ENCODE peak calls at places on chromosomes 16 and 17, in seven cellular contexts. G is hepatocyte, X is neural progenitor cell, F is SK-N-SH, B is GM23248, H is MM.1S, M is GM23338. O is an unnamed sample.

GRCh38 chr16:71698491-71698890 is 26.0 kb downstream of the PHLPP2 start:
- DNase-seq in B (no peak), M (no peak), G (no peak), X (no peak), H (no peak), F (no peak), O (no peak)

GRCh38 chr16:89549007-89549700 is 11.3 kb upstream of the RPL13 start:
- DNase-seq in M (no peak), G (no peak), F (no peak), B (no peak), H (no peak), X (no peak), O (no peak)

GRCh38 chr16:10514369-10515055 is 65.9 kb downstream of the EMP2 start:
- DNase-seq in F (peak), M (peak), H (peak), X (peak), G (peak), B (peak), O (peak)

GRCh38 chr16:72927199-72928088 is 120.5 kb downstream of the ZFHX3 start:
- DNase-seq in F (peak), B (peak), X (no peak), G (no peak), H (no peak), M (no peak), O (peak)

GRCh38 chr16:31713945-31714898 is 159.4 kb upstream of the ZNF267 start:
- DNase-seq in G (no peak), H (no peak), B (peak), M (peak), X (peak), F (peak), O (no peak)

GRCh38 chr17:52790359-52790955 is 631.9 kb upstream of the CA10 start:
- DNase-seq in B (no peak), H (no peak), G (no peak), F (no peak), M (no peak), X (no peak), O (no peak)

GRCh38 chr17:35764123-35764991 is 3.7 kb downstream of the C17orf50 start:
- DNase-seq in F (peak), H (peak), M (peak), G (peak), B (peak), X (peak), O (peak)

GRCh38 chr16:50457979-50458461 is 89.2 kb upstream of the BRD7 start:
- DNase-seq in F (no peak), M (peak), X (no peak), H (no peak), B (no peak), G (no peak), O (no peak)

GRCh38 chr17:8038954-8039610 is at the start of gene ALOX15B:
- DNase-seq in G (peak), M (peak), B (no peak), X (no peak), F (no peak), H (no peak), O (no peak)

GRCh38 chr16:52741386-52741785 is 194.4 kb upstream of the TOX3 start:
- DNase-seq in M (peak), B (no peak), F (no peak), G (no peak), X (peak), H (no peak), O (no peak)

GRCh38 chr16:88616320-88616719 is 22.1 kb upstream of the IL17C start:
- DNase-seq in M (no peak), F (no peak), X (no peak), H (no peak), G (peak), B (no peak), O (no peak)

GRCh38 chr17:7704601-7705268 is at the start of gene EFNB3:
- DNase-seq in F (peak), B (peak), M (peak), G (peak), H (no peak), X (peak), O (peak)

GRCh38 chr17:41666336-41666680 is 22.4 kb upstream of the EIF1 start:
- DNase-seq in B (peak), H (peak), G (peak), F (peak), M (peak), X (peak), O (peak)

GRCh38 chr17:57045868-57046671 is 39.0 kb upstream of the AKAP1 start:
- DNase-seq in H (no peak), M (peak), G (no peak), X (no peak), B (peak), F (peak), O (no peak)

GRCh38 chr16:68469728-68470460 is 21.6 kb upstream of the SMPD3 start:
- DNase-seq in X (no peak), B (no peak), M (no peak), G (no peak), H (peak), F (no peak), O (no peak)

GRCh38 chr16:13376174-13376573 is 474.8 kb downstream of the SHISA9 start:
- DNase-seq in B (no peak), M (no peak), X (no peak), G (no peak), H (no peak), F (no peak), O (no peak)

GRCh38 chr17:40121191-40121885 is 433 bp upstream of the MSL1 start:
- DNase-seq in F (no peak), M (peak), B (peak), H (peak), X (peak), G (peak), O (peak)

GRCh38 chr16:85395207-85395912 is 217.8 kb upstream of the GSE1 start:
- DNase-seq in X (no peak), H (no peak), B (peak), F (peak), G (peak), M (no peak), O (peak)

GRCh38 chr16:24689128-24689527 is 40.3 kb upstream of the TNRC6A start:
- DNase-seq in X (peak), G (peak), M (peak), H (no peak), F (peak), B (peak), O (peak)

GRCh38 chr16:77406680-77407079 is 28.2 kb downstream of the ADAMTS18 start:
- DNase-seq in X (no peak), M (peak), H (no peak), G (no peak), F (no peak), B (peak), O (peak)

GRCh38 chr16:66270333-66270927 is 96.1 kb upstream of the CDH5 start:
- DNase-seq in M (peak), X (peak), B (peak), H (peak), F (peak), G (peak), O (peak)

GRCh38 chr17:32158870-32159585 is 16.7 kb downstream of the RHOT1 start:
- DNase-seq in M (no peak), B (no peak), F (no peak), G (no peak), H (no peak), X (no peak), O (no peak)

GRCh38 chr16:14501331-14502255 is 128.5 kb downstream of the PARN start:
- DNase-seq in M (peak), G (peak), F (peak), H (peak), X (peak), B (peak), O (peak)

GRCh38 chr16:22314661-22315626 is 17.7 kb downstream of the POLR3E start:
- DNase-seq in X (peak), H (no peak), B (no peak), F (no peak), G (no peak), M (no peak), O (no peak)

GRCh38 chr17:12078791-12079190 is 58.1 kb downstream of the MAP2K4 start:
- DNase-seq in H (no peak), X (no peak), F (no peak), G (no peak), M (no peak), B (peak), O (peak)

GRCh38 chr17:29760771-29761682 is 138.3 kb upstream of the CORO6 start:
- DNase-seq in H (peak), G (peak), F (peak), M (peak), X (peak), B (peak), O (peak)

GRCh38 chr17:4968916-4969550 is 1.4 kb upstream of the SPAG7 start:
- DNase-seq in G (peak), H (no peak), M (no peak), X (peak), F (peak), B (peak), O (peak)

GRCh38 chr17:4966844-4967538 is 626 bp downstream of the SPAG7 start:
- DNase-seq in B (peak), M (peak), X (peak), F (peak), G (peak), H (peak), O (peak)

GRCh38 chr17:4967539-4968165 is at the start of gene SPAG7:
- DNase-seq in F (peak), H (peak), G (peak), X (peak), B (peak), M (peak), O (peak)

GRCh38 chr17:4968166-4968915 is 724 bp upstream of the SPAG7 start:
- DNase-seq in F (peak), X (peak), H (no peak), M (peak), B (peak), G (peak), O (no peak)

GRCh38 chr17:4965311-4965986 is 2.2 kb downstream of the SPAG7 start:
- DNase-seq in M (no peak), H (no peak), F (no peak), G (no peak), X (no peak), B (no peak), O (no peak)
- H3K27ac ChIP-seq in M (no peak), H (no peak), F (no peak), G (peak), X (no peak), B (peak), O (no peak)

GRCh38 chr17:65885484-65885883 is 306.4 kb downstream of the CEP112 start:
- DNase-seq in B (peak), H (no peak), X (no peak), G (no peak), F (no peak), M (no peak), O (no peak)

GRCh38 chr17:65888649-65889048 is 303.3 kb downstream of the CEP112 start:
- DNase-seq in G (no peak), M (no peak), B (peak), H (no peak), X (no peak), F (no peak), O (no peak)

DNA sequence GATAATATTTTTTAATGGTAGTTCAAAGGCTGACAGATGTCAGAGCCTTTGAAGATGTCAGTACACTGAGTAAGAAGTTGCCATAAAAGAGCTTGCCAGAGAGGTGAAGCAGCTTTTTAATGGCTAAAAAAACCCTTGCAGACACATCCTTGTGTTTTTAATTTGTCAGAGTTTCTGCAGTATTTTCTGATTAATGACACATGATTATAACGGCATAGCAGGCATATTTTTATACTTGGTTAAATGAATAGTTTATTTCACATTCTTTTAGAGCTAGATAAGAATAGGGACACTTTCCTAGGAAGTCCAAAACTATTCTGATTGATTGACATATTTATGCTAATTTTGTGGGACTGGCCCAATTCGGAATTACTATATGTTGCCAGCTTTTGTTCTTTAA is 305.7 kb downstream of the CEP112 start:
- DNase-seq in F (no peak), M (no peak), G (no peak), B (peak), H (no peak), X (no peak), O (no peak)
- TF ChIP-seq EZH2phosphoT487 in F (no peak), M (no peak), G (no peak), B (no peak), H (no peak), X (no peak), O (no peak)

GRCh38 chr16:58366247-58367031 is 25.8 kb upstream of the GINS3 start:
- DNase-seq in B (peak), G (peak), H (no peak), M (no peak), F (no peak), X (no peak), O (peak)

GRCh38 chr16:58375386-58375785 is 16.9 kb upstream of the GINS3 start:
- DNase-seq in X (no peak), B (no peak), M (no peak), H (no peak), G (no peak), F (no peak), O (no peak)

GRCh38 chr16:58367252-58367651 is 25.0 kb upstream of the GINS3 start:
- DNase-seq in X (no peak), B (no peak), F (no peak), G (no peak), M (no peak), H (no peak), O (no peak)

GRCh38 chr16:58371841-58372240 is 20.4 kb upstream of the GINS3 start:
- DNase-seq in H (no peak), B (no peak), G (no peak), M (no peak), F (no peak), X (no peak), O (no peak)
- H3K4me2 ChIP-seq in H (no peak), B (no peak), G (no peak), M (no peak), F (no peak), X (no peak), O (no peak)

DNA sequence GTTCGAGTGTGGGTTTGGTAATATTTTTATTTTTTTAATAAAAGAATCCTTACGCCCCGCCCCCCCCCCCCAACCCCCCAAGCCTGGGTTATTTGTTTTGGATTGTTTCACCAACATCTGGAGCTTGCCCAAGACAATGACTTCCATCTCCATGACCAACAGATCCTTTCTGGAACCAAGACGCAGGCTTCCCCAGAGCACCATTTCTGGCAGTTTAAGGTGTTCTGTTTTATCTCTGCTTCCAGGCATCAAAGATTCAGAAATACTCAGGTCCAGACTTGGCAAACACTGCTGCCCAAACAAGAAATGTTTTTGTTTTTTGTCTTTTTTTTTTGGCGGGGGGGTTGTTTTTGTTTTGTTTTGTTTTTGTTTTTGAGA is 56.1 kb downstream of the PLXDC1 start:
- DNase-seq in M (no peak), F (no peak), X (no peak), H (no peak), G (no peak), B (peak), O (no peak)
- H3K27ac ChIP-seq in M (no peak), F (no peak), X (no peak), H (no peak), G (no peak), B (no peak), O (no peak)

GRCh38 chr16:27232061-27232841 is 28.9 kb downstream of the KDM8 start:
- DNase-seq in H (peak), M (no peak), B (no peak), G (no peak), X (no peak), F (no peak), O (no peak)
- TF ChIP-seq EZH2phosphoT487 in H (no peak), M (no peak), B (no peak), G (no peak), X (no peak), F (no peak), O (no peak)

O was measured in PC-3.